ENCODE peak calls at places on chromosomes 5 and 9, in six cellular contexts. One of them, this sample, is unnamed.

GRCh38 chr5:159316519-159317383 is 13.5 kb downstream of the IL12B start:
- DNase-seq in LHCN-M2: peak; percentile 59
- DNase-seq in tibial nerve: no peak
- DNase-seq in OCI-M1: peak; percentile 68
- DNase-seq in AG09319: no peak
- DNase-seq in amniotic stem cell: no peak
- DNase-seq in this sample: peak; percentile 36

GRCh38 chr5:174056064-174056842 is 10.7 kb downstream of the NSG2 start:
- DNase-seq in AG09319: no peak
- DNase-seq in OCI-M1: no peak
- DNase-seq in tibial nerve: no peak
- DNase-seq in amniotic stem cell: no peak
- DNase-seq in LHCN-M2: no peak
- DNase-seq in this sample: peak; percentile 56

GRCh38 chr5:135660826-135661555 is 82.2 kb upstream of the CXCL14 start:
- DNase-seq in LHCN-M2: no peak
- DNase-seq in amniotic stem cell: no peak
- DNase-seq in OCI-M1: no peak
- DNase-seq in tibial nerve: no peak
- DNase-seq in AG09319: no peak
- DNase-seq in this sample: peak; percentile 11

GRCh38 chr5:96703384-96703910 is 41.3 kb downstream of the CAST start:
- DNase-seq in amniotic stem cell: no peak
- DNase-seq in OCI-M1: no peak
- DNase-seq in AG09319: no peak
- DNase-seq in tibial nerve: no peak
- DNase-seq in LHCN-M2: peak; percentile 19
- DNase-seq in this sample: no peak

GRCh38 chr5:180136661-180137381 is 65.3 kb upstream of the RNF130 start:
- DNase-seq in AG09319: no peak
- DNase-seq in tibial nerve: no peak
- DNase-seq in amniotic stem cell: no peak
- DNase-seq in OCI-M1: no peak
- DNase-seq in LHCN-M2: no peak
- DNase-seq in this sample: no peak

GRCh38 chr9:123684393-123685149 is 245.4 kb downstream of the DENND1A start:
- DNase-seq in LHCN-M2: no peak
- DNase-seq in tibial nerve: no peak
- DNase-seq in OCI-M1: no peak
- DNase-seq in AG09319: no peak
- DNase-seq in amniotic stem cell: no peak
- DNase-seq in this sample: no peak

GRCh38 chr5:35924122-35924949 is 14.1 kb downstream of the CAPSL start:
- DNase-seq in tibial nerve: no peak
- DNase-seq in LHCN-M2: peak; percentile 54
- DNase-seq in OCI-M1: peak; percentile 6
- DNase-seq in AG09319: peak; percentile 67
- DNase-seq in amniotic stem cell: peak; percentile 27
- DNase-seq in this sample: no peak

GRCh38 chr5:111070272-111071134 is 1.0 kb upstream of the TSLP start:
- DNase-seq in AG09319: no peak
- DNase-seq in LHCN-M2: no peak
- DNase-seq in OCI-M1: no peak
- DNase-seq in amniotic stem cell: no peak
- DNase-seq in tibial nerve: no peak
- DNase-seq in this sample: no peak

GRCh38 chr9:70125621-70126020 is 82.0 kb downstream of the MAMDC2 start:
- DNase-seq in AG09319: no peak
- DNase-seq in OCI-M1: no peak
- DNase-seq in tibial nerve: no peak
- DNase-seq in LHCN-M2: no peak
- DNase-seq in amniotic stem cell: no peak
- DNase-seq in this sample: no peak

GRCh38 chr5:172716796-172717313 is 54.1 kb downstream of the DUSP1 start:
- DNase-seq in LHCN-M2: peak; percentile 81
- DNase-seq in AG09319: peak; percentile 47
- DNase-seq in OCI-M1: peak; percentile 82
- DNase-seq in amniotic stem cell: peak; percentile 19
- DNase-seq in tibial nerve: peak; percentile 68
- DNase-seq in this sample: peak; percentile 17

GRCh38 chr5:132657676-132658382 is at the start of gene IL13:
- DNase-seq in OCI-M1: no peak
- DNase-seq in amniotic stem cell: no peak
- DNase-seq in tibial nerve: no peak
- DNase-seq in AG09319: no peak
- DNase-seq in LHCN-M2: no peak
- DNase-seq in this sample: no peak

GRCh38 chr9:97293207-97293721 is 14.2 kb upstream of the CCDC180 start:
- DNase-seq in LHCN-M2: peak; percentile 72
- DNase-seq in tibial nerve: peak; percentile 19
- DNase-seq in AG09319: peak; percentile 2
- DNase-seq in OCI-M1: no peak
- DNase-seq in amniotic stem cell: no peak
- DNase-seq in this sample: no peak

GRCh38 chr5:123722451-123722850 is 210.5 kb downstream of the CSNK1G3 start:
- DNase-seq in AG09319: no peak
- DNase-seq in LHCN-M2: peak; percentile 29
- DNase-seq in tibial nerve: no peak
- DNase-seq in amniotic stem cell: no peak
- DNase-seq in OCI-M1: no peak
- DNase-seq in this sample: no peak

GRCh38 chr9:81420024-81420423 is 269.3 kb downstream of the TLE1 start:
- DNase-seq in AG09319: no peak
- DNase-seq in OCI-M1: no peak
- DNase-seq in amniotic stem cell: no peak
- DNase-seq in tibial nerve: no peak
- DNase-seq in LHCN-M2: no peak
- DNase-seq in this sample: no peak

GRCh38 chr9:107878462-107878861 is 388.9 kb upstream of the KLF4 start:
- DNase-seq in LHCN-M2: no peak
- DNase-seq in OCI-M1: no peak
- DNase-seq in tibial nerve: no peak
- DNase-seq in AG09319: no peak
- DNase-seq in amniotic stem cell: no peak
- DNase-seq in this sample: no peak

GRCh38 chr5:141968914-141969608 is at the start of gene RNF14:
- DNase-seq in tibial nerve: peak; percentile 79
- DNase-seq in OCI-M1: peak; percentile 95
- DNase-seq in amniotic stem cell: peak; percentile 91
- DNase-seq in LHCN-M2: peak; percentile 92
- DNase-seq in AG09319: peak; percentile 77
- DNase-seq in this sample: peak; percentile 50

GRCh38 chr9:79652598-79652997 is 80.8 kb downstream of the TLE4 start:
- DNase-seq in amniotic stem cell: no peak
- DNase-seq in AG09319: no peak
- DNase-seq in tibial nerve: no peak
- DNase-seq in LHCN-M2: peak; percentile 48
- DNase-seq in OCI-M1: no peak
- DNase-seq in this sample: no peak